ENCODE peak calls at places on chromosomes 3 and 15, in four cellular contexts. D, S, G and X are unnamed samples.
A peak's percentile ranks its signal among the peaks of the same experiment; 100 is the strongest.

GRCh38 chr15:37877851-37878577 is 56.4 kb upstream of the TMCO5A start:
- DNase-seq in D (no peak), S (peak; percentile 89), G (no peak), X (no peak)

GRCh38 chr3:183490653-183491052 is 62.2 kb upstream of the MCF2L2 start:
- DNase-seq in D (peak; percentile 7), S (peak; percentile 23), G (no peak), X (peak; percentile 11)

GRCh38 chr3:13091898-13092620 is 18.8 kb upstream of the IQSEC1 start:
- DNase-seq in D (peak; percentile 98), S (peak; percentile 79), G (peak; percentile 91), X (no peak)

GRCh38 chr3:30492581-30493192 is 113.7 kb upstream of the TGFBR2 start:
- DNase-seq in D (no peak), S (peak; percentile 50), G (no peak), X (no peak)

GRCh38 chr3:194328080-194328571 is 23.0 kb downstream of the CPN2 start:
- DNase-seq in D (no peak), S (peak; percentile 55), G (no peak), X (no peak)

GRCh38 chr15:39907216-39907615 is 12.8 kb downstream of the GPR176 start:
- DNase-seq in D (no peak), S (no peak), G (no peak), X (no peak)

GRCh38 chr3:148794357-148794756 is 33.3 kb upstream of the CPB1 start:
- DNase-seq in D (no peak), S (no peak), G (no peak), X (no peak)

GRCh38 chr15:58639992-58640391 is 109.5 kb downstream of the ADAM10 start:
- DNase-seq in D (no peak), S (no peak), G (no peak), X (no peak)

GRCh38 chr3:24999357-24999756 is 428.7 kb upstream of the RARB start:
- DNase-seq in D (no peak), S (no peak), G (no peak), X (no peak)

GRCh38 chr3:124760601-124761000 is 30.3 kb downstream of the UMPS start:
- DNase-seq in D (no peak), S (peak; percentile 67), G (no peak), X (no peak)

GRCh38 chr3:180678231-180678630 is 1.1 kb downstream of the CCDC39 start:
- DNase-seq in D (no peak), S (no peak), G (no peak), X (no peak)

GRCh38 chr3:13420051-13420816 is at the start of gene NUP210:
- DNase-seq in D (no peak), S (no peak), G (peak; percentile 82), X (no peak)

GRCh38 chr3:60294181-60294580 is 957.1 kb downstream of the FHIT start:
- DNase-seq in D (no peak), S (peak; percentile 75), G (no peak), X (no peak)

GRCh38 chr15:61112231-61112630 is 116.9 kb downstream of the RORA start:
- DNase-seq in D (no peak), S (no peak), G (no peak), X (no peak)

GRCh38 chr3:177758131-177758530 is 560.8 kb upstream of the TBL1XR1 start:
- DNase-seq in D (no peak), S (peak; percentile 42), G (no peak), X (no peak)

GRCh38 chr3:48226959-48227358 is 3.7 kb downstream of the CAMP start:
- DNase-seq in D (no peak), S (no peak), G (no peak), X (no peak)

GRCh38 chr3:46976326-46977190 is at the start of gene CCDC12:
- DNase-seq in D (peak; percentile 99), S (peak; percentile 99), G (peak; percentile 95), X (no peak)

GRCh38 chr15:100016632-100017031 is 283.4 kb upstream of the LYSMD4 start:
- DNase-seq in D (no peak), S (no peak), G (no peak), X (peak; percentile 56)

GRCh38 chr3:158094235-158094916 is 11.8 kb downstream of the SHOX2 start:
- DNase-seq in D (no peak), S (no peak), G (peak; percentile 62), X (no peak)

GRCh38 chr15:29621626-29622025 is 200.6 kb downstream of the TJP1 start:
- DNase-seq in D (no peak), S (peak; percentile 45), G (no peak), X (no peak)

GRCh38 chr3:29239377-29239776 is 41.5 kb upstream of the RBMS3 start:
- DNase-seq in D (no peak), S (peak; percentile 53), G (no peak), X (no peak)

GRCh38 chr3:11327619-11328018 is 55.4 kb downstream of the ATG7 start:
- DNase-seq in D (peak; percentile 19), S (no peak), G (no peak), X (no peak)

GRCh38 chr15:57570994-57571393 is 20.7 kb upstream of the MYZAP start:
- DNase-seq in D (no peak), S (peak; percentile 76), G (no peak), X (no peak)

GRCh38 chr3:59818033-59818936 is 768.5 kb upstream of the CFAP20DC start:
- DNase-seq in D (peak; percentile 94), S (peak; percentile 92), G (peak; percentile 69), X (no peak)

GRCh38 chr3:31165399-31165860 is 271.0 kb upstream of the GADL1 start:
- DNase-seq in D (no peak), S (peak; percentile 42), G (no peak), X (no peak)

GRCh38 chr15:91469627-91470567 is 369.8 kb downstream of the SV2B start:
- DNase-seq in D (no peak), S (no peak), G (no peak), X (no peak)

GRCh38 chr3:34020761-34021635 is 222.6 kb downstream of the PDCD6IP start:
- DNase-seq in D (no peak), S (no peak), G (no peak), X (no peak)

GRCh38 chr15:101022876-101023275 is 103.7 kb downstream of the LRRK1 start:
- DNase-seq in D (peak; percentile 55), S (no peak), G (no peak), X (peak; percentile 34)

GRCh38 chr15:60635507-60636352 is 156.8 kb upstream of the ICE2 start:
- DNase-seq in D (no peak), S (peak; percentile 27), G (no peak), X (no peak)

GRCh38 chr3:169811606-169812123 is 1.0 kb upstream of the LRRIQ4 start:
- DNase-seq in D (no peak), S (peak; percentile 73), G (no peak), X (no peak)

GRCh38 chr3:87336761-87337160 is 60.4 kb upstream of the POU1F1 start:
- DNase-seq in D (no peak), S (no peak), G (no peak), X (no peak)

GRCh38 chr3:136631424-136631823 is 120.8 kb downstream of the STAG1 start:
- DNase-seq in D (no peak), S (no peak), G (no peak), X (no peak)

GRCh38 chr3:89107461-89108035 is at the start of gene EPHA3:
- DNase-seq in D (no peak), S (peak; percentile 60), G (peak; percentile 72), X (no peak)

GRCh38 chr3:126051741-126052140 is 32.2 kb downstream of the SLC41A3 start:
- DNase-seq in D (no peak), S (no peak), G (no peak), X (no peak)

GRCh38 chr3:126952261-126952982 is 30.5 kb upstream of the PLXNA1 start:
- DNase-seq in D (no peak), S (no peak), G (peak; percentile 51), X (no peak)

GRCh38 chr3:67000006-67000405 is 1.9 kb downstream of the KBTBD8 start:
- DNase-seq in D (no peak), S (peak; percentile 53), G (no peak), X (no peak)

GRCh38 chr3:66997560-66998074 is 490 bp upstream of the KBTBD8 start:
- DNase-seq in D (no peak), S (no peak), G (no peak), X (no peak)

GRCh38 chr3:66998075-66998898 is at the start of gene KBTBD8:
- DNase-seq in D (peak; percentile 99), S (peak; percentile 99), G (peak; percentile 98), X (peak; percentile 100)

GRCh38 chr3:67001086-67001861 is 3.2 kb downstream of the KBTBD8 start:
- DNase-seq in D (no peak), S (no peak), G (no peak), X (no peak)

GRCh38 chr3:66998899-66999235 is 760 bp downstream of the KBTBD8 start:
- DNase-seq in D (no peak), S (peak; percentile 39), G (no peak), X (no peak)
- H3K4me3 ChIP-seq in D (peak overlapping the region; percentile 80), S (peak overlapping the region; percentile 86), G (peak overlapping the region; percentile 82), X (peak overlapping the region; percentile 83)

GRCh38 chr3:15269091-15269989 is 63.0 kb downstream of the SH3BP5 start:
- DNase-seq in D (peak; percentile 96), S (peak; percentile 96), G (peak; percentile 89), X (peak; percentile 97)
- H3K4me3 ChIP-seq in D (peak overlapping the region; percentile 17), S (no peak overlapping the region), G (no peak overlapping the region), X (peak overlapping the region; percentile 4)

GRCh38 chr3:133505813-133506212 is 67.7 kb upstream of the CDV3 start:
- DNase-seq in D (no peak), S (no peak), G (no peak), X (no peak)
- H3K4me3 ChIP-seq in D (no peak overlapping the region), S (no peak overlapping the region), G (peak overlapping the region; percentile 2), X (no peak overlapping the region)

GRCh38 chr15:68794307-68794706 is 26.4 kb downstream of the ANP32A start:
- DNase-seq in D (no peak), S (no peak), G (no peak), X (no peak)

GRCh38 chr15:68793776-68794175 is 26.9 kb downstream of the ANP32A start:
- DNase-seq in D (no peak), S (no peak), G (no peak), X (no peak)

GRCh38 chr15:68796576-68796975 is 24.1 kb downstream of the ANP32A start:
- DNase-seq in D (no peak), S (no peak), G (no peak), X (no peak)

GRCh38 chr15:68794869-68795268 is 25.8 kb downstream of the ANP32A start:
- DNase-seq in D (no peak), S (peak; percentile 14), G (no peak), X (no peak)

DNA sequence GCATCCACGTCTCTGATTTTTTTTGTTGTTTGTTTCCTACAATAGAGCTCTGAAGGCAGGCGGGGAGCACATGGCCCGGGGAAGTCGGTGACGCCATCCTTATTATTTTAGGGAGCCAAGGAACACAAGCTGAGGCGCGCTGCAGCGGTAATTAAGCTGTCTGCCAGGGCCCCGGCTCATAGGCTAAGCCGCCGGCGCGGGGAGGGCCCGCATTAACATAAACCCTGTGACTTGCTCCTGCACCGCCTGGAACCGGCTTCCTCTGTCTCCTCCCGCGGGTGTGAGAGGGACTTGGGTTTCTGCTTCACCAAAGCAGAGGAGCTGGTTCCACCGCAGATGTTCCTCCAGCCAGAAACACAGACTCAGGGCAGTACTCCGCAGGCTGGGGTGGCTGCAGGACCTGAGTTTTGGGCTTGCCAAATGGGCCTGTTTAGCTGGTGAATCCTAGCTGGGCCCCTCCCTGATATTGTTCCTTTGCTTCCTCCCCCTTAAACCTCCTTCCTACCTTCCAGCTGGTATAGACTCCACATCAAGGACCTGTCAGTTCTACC is 25.3 kb downstream of the ANP32A start:
- DNase-seq in D (peak; percentile 94), S (peak; percentile 69), G (peak; percentile 93), X (peak; percentile 97)
- H3K4me3 ChIP-seq in D (peak overlapping the region; percentile 9), S (no peak overlapping the region), G (peak overlapping the region; percentile 2), X (peak overlapping the region; percentile 9)